ENCODE peak calls at places on chromosomes 16 and 17, in four cellular contexts. One of them, this sample, is unnamed. For H3K27me3, the result is how much of the 10 kb centered on the place peaks cover.

GRCh38 chr16:61831351-61831933 is 204.8 kb downstream of the CDH8 start:
- DNase-seq in Caco-2: no peak
- DNase-seq in PC-9: no peak
- DNase-seq in cardiac muscle cell: no peak
- DNase-seq in this sample: no peak

GRCh38 chr16:55035037-55035436 is 104.4 kb downstream of the IRX5 start:
- DNase-seq in Caco-2: peak
- DNase-seq in PC-9: peak
- DNase-seq in cardiac muscle cell: peak
- DNase-seq in this sample: no peak

GRCh38 chr16:30004424-30004776 is 6.4 kb downstream of the DOC2A start:
- DNase-seq in Caco-2: no peak
- DNase-seq in PC-9: no peak
- DNase-seq in cardiac muscle cell: no peak
- DNase-seq in this sample: no peak

GRCh38 chr17:32020943-32021617 is 13.9 kb downstream of the LRRC37B start:
- DNase-seq in Caco-2: no peak
- DNase-seq in PC-9: no peak
- DNase-seq in cardiac muscle cell: no peak
- DNase-seq in this sample: no peak

GRCh38 chr17:42050360-42051012 is at the start of gene C17orf113:
- DNase-seq in Caco-2: peak
- DNase-seq in PC-9: peak
- DNase-seq in cardiac muscle cell: peak
- DNase-seq in this sample: peak

GRCh38 chr16:46885960-46886763 is 2.0 kb downstream of the GPT2 start:
- DNase-seq in Caco-2: peak
- DNase-seq in PC-9: no peak
- DNase-seq in cardiac muscle cell: peak
- DNase-seq in this sample: peak

GRCh38 chr17:29241015-29241963 is 5.4 kb upstream of the CRYBA1 start:
- DNase-seq in Caco-2: no peak
- DNase-seq in PC-9: peak
- DNase-seq in cardiac muscle cell: peak
- DNase-seq in this sample: no peak

GRCh38 chr17:77696720-77697460 is 261.6 kb upstream of the TNRC6C start:
- DNase-seq in Caco-2: no peak
- DNase-seq in PC-9: no peak
- DNase-seq in cardiac muscle cell: no peak
- DNase-seq in this sample: peak

GRCh38 chr16:11780988-11781680 is 15.9 kb downstream of the ZC3H7A start:
- DNase-seq in Caco-2: no peak
- DNase-seq in PC-9: no peak
- DNase-seq in cardiac muscle cell: peak
- DNase-seq in this sample: no peak

GRCh38 chr17:70355185-70355584 is 185.9 kb downstream of the KCNJ2 start:
- DNase-seq in Caco-2: no peak
- DNase-seq in PC-9: no peak
- DNase-seq in cardiac muscle cell: no peak
- DNase-seq in this sample: no peak

GRCh38 chr17:31499771-31500554 is 108.5 kb downstream of the RAB11FIP4 start:
- DNase-seq in Caco-2: no peak
- DNase-seq in PC-9: peak
- DNase-seq in cardiac muscle cell: peak
- DNase-seq in this sample: peak

GRCh38 chr16:75252946-75253911 is 1.8 kb upstream of the BCAR1 start:
- DNase-seq in Caco-2: no peak
- DNase-seq in PC-9: no peak
- DNase-seq in cardiac muscle cell: peak
- DNase-seq in this sample: peak

GRCh38 chr17:75524971-75525805 is at the start of gene LLGL2:
- DNase-seq in Caco-2: peak
- DNase-seq in PC-9: peak
- DNase-seq in cardiac muscle cell: peak
- DNase-seq in this sample: peak

GRCh38 chr17:54559883-54560282 is 340.8 kb upstream of the TOM1L1 start:
- DNase-seq in Caco-2: no peak
- DNase-seq in PC-9: no peak
- DNase-seq in cardiac muscle cell: no peak
- DNase-seq in this sample: no peak

GRCh38 chr17:40443988-40444899 is 994 bp downstream of the IGFBP4 start:
- DNase-seq in Caco-2: no peak
- DNase-seq in PC-9: no peak
- DNase-seq in cardiac muscle cell: peak
- DNase-seq in this sample: no peak

GRCh38 chr17:48163809-48164208 is 56.2 kb downstream of the SNX11 start:
- DNase-seq in Caco-2: no peak
- DNase-seq in PC-9: no peak
- DNase-seq in cardiac muscle cell: no peak
- DNase-seq in this sample: no peak
- H3K27me3 ChIP-seq in Caco-2: under half
- H3K27me3 ChIP-seq in PC-9: under half
- H3K27me3 ChIP-seq in cardiac muscle cell: under half
- H3K27me3 ChIP-seq in this sample: under half

GRCh38 chr17:37743612-37743874 is 1.3 kb downstream of the HNF1B start:
- DNase-seq in Caco-2: peak
- DNase-seq in PC-9: no peak
- DNase-seq in cardiac muscle cell: no peak
- DNase-seq in this sample: peak

GRCh38 chr17:37742762-37743611 is 1.9 kb downstream of the HNF1B start:
- DNase-seq in Caco-2: peak
- DNase-seq in PC-9: peak
- DNase-seq in cardiac muscle cell: no peak
- DNase-seq in this sample: no peak

GRCh38 chr17:37744961-37745800 is at the start of gene HNF1B:
- DNase-seq in Caco-2: peak
- DNase-seq in PC-9: no peak
- DNase-seq in cardiac muscle cell: no peak
- DNase-seq in this sample: peak

GRCh38 chr17:37744633-37744927 is 279 bp downstream of the HNF1B start:
- DNase-seq in Caco-2: no peak
- DNase-seq in PC-9: no peak
- DNase-seq in cardiac muscle cell: no peak
- DNase-seq in this sample: no peak

GRCh38 chr17:37743875-37744632 is 805 bp downstream of the HNF1B start:
- DNase-seq in Caco-2: peak
- DNase-seq in PC-9: no peak
- DNase-seq in cardiac muscle cell: no peak
- DNase-seq in this sample: peak
- TF ChIP-seq CTCF in Caco-2: no peak
- TF ChIP-seq CTCF in PC-9: no peak
- TF ChIP-seq CTCF in cardiac muscle cell: no peak
- TF ChIP-seq CTCF in this sample: no peak

DNA sequence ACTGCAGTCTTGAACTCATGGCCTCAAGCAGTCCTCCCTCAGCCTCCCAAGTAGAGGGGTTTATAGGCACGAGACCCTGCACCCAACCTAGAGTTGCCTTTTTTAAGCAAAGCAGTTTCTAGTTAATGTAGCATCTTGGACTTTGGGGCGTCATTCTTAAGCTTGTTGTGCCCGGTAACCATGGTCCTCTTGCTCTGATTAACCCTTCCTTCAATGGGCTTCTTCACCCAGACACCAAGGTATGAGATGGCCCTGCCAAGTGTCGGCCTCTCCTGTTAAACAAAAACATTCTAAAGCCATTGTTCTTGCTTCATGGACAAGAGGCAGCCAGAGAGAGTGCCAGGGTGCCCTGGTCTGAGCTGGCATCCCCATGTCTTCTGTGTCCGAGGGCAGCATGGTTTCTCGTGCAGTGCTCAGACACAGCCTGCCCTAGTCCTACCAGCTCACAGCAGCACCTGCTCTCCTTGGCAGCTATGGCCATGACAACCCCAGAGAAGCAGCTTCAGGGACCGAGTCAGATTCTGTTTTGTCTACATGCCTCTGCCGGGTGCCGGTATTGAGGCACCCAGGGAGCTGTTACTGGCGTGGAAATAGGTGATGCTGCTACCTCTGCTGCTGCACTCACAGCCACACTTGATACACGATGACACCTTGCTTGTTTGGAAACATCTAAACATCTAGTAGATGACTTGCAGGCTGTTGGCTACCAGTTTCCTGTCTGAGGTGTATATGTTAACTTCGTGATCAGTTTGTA is 3.3 kb downstream of the RPL13 start:
- DNase-seq in Caco-2: no peak
- DNase-seq in PC-9: no peak
- DNase-seq in cardiac muscle cell: no peak
- DNase-seq in this sample: no peak
- H3K4me3 ChIP-seq in Caco-2: no peak
- H3K4me3 ChIP-seq in PC-9: peak
- H3K4me3 ChIP-seq in cardiac muscle cell: no peak
- H3K4me3 ChIP-seq in this sample: no peak

GRCh38 chr17:50280068-50280467 is 5.8 kb downstream of the TMEM92 start:
- DNase-seq in Caco-2: no peak
- DNase-seq in PC-9: peak
- DNase-seq in cardiac muscle cell: no peak
- DNase-seq in this sample: no peak

GRCh38 chr17:50280801-50281441 is 6.7 kb downstream of the TMEM92 start:
- DNase-seq in Caco-2: no peak
- DNase-seq in PC-9: no peak
- DNase-seq in cardiac muscle cell: no peak
- DNase-seq in this sample: no peak

GRCh38 chr17:50279181-50279526 is 4.9 kb downstream of the TMEM92 start:
- DNase-seq in Caco-2: no peak
- DNase-seq in PC-9: peak
- DNase-seq in cardiac muscle cell: no peak
- DNase-seq in this sample: no peak

GRCh38 chr17:50278526-50279180 is 4.4 kb downstream of the TMEM92 start:
- DNase-seq in Caco-2: no peak
- DNase-seq in PC-9: no peak
- DNase-seq in cardiac muscle cell: no peak
- DNase-seq in this sample: no peak

GRCh38 chr17:50279639-50280038 is 5.4 kb downstream of the TMEM92 start:
- DNase-seq in Caco-2: no peak
- DNase-seq in PC-9: no peak
- DNase-seq in cardiac muscle cell: no peak
- DNase-seq in this sample: no peak
- H3K27me3 ChIP-seq in Caco-2: under half
- H3K27me3 ChIP-seq in PC-9: under half
- H3K27me3 ChIP-seq in cardiac muscle cell: under half
- H3K27me3 ChIP-seq in this sample: under half

DNA sequence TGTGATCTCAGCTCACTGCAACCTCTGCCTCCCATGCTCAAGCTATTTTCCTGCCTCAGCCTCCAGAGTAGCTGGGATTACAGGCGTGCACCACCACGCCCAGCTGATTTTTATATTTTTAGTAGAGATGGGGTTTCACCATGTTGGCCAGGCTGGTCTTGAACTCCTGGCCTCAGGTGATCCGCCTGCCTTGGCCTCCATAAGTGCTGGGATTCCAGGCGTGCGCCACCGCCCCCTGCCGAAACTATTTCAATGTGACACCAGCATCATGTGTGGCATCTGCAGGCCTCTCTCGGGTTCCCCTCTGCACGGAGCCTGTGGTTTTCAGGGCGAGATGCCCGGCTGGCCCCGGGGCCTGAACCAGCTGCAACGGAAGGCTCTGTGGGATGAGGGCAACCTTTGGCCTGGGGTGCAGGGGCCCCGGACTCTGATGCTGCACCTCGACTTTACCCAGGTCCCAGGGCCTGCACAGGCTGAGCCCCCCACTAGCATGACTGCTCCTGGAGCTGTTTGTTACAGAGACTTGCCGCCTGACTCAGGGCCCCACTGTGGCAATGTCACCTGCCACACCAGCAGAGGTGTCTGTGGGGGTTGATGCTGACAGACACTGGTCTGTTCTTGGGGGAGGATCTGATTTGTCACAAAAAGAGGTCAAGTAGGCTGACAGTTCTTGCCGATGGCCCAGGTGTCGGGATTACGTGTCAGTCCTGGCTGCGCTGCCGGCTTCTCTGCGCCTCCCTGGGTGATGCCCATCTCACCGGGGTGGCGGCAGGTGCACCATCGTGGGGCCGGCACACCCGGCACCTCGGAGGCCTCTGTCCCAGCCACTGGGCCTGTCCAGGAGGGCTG is 8.6 kb upstream of the TEX19 start:
- DNase-seq in Caco-2: no peak
- DNase-seq in PC-9: peak
- DNase-seq in cardiac muscle cell: no peak
- DNase-seq in this sample: no peak
- TF ChIP-seq CTCF in Caco-2: no peak
- TF ChIP-seq CTCF in PC-9: peak
- TF ChIP-seq CTCF in cardiac muscle cell: no peak
- TF ChIP-seq CTCF in this sample: peak

GRCh38 chr17:8079291-8080207 is 8.0 kb downstream of the ALOX12B start:
- DNase-seq in Caco-2: peak
- DNase-seq in PC-9: peak
- DNase-seq in cardiac muscle cell: peak
- DNase-seq in this sample: peak
- H3K4me3 ChIP-seq in Caco-2: peak
- H3K4me3 ChIP-seq in PC-9: peak
- H3K4me3 ChIP-seq in cardiac muscle cell: peak
- H3K4me3 ChIP-seq in this sample: peak

DNA sequence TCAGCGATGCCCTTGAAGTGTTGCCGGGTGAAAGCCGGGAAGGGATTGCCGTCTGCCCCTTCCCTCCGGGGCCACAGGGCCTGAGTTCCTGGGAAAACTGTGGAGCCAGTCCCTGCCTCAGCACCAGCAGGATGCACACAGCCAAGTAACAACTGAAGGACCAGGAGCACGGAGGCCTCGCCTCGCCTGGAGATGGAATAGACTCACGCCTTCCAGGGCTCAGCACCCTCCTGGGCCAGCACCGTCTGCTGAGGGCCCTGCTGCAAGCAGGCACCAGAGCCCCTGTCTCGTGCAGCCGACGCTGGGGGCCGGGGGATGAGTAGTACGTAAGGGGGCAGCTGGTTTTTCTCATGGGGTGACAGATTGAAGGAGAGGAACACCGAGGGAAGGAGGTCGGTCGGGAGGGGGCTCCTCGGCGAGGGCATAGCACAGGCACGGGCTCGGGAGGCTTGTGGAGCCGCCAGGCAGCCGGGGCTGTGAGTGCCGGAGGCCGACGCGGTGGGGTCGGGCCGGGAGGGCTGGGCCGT is 6.4 kb downstream of the CBFA2T3 start:
- DNase-seq in Caco-2: no peak
- DNase-seq in PC-9: no peak
- DNase-seq in cardiac muscle cell: no peak
- DNase-seq in this sample: no peak
- H3K27me3 ChIP-seq in Caco-2: under half
- H3K27me3 ChIP-seq in PC-9: half or more
- H3K27me3 ChIP-seq in cardiac muscle cell: under half
- H3K27me3 ChIP-seq in this sample: under half